ENCODE peak calls at places on chromosomes 6 and 20, in four cellular contexts. I is psoas muscle, A is neural progenitor cell, Y is body of pancreas. J is an unnamed sample. For H3K4me1, the result is how much of the 10 kb centered on the place peaks cover.

GRCh38 chr20:36633285-36633772 is 12.7 kb downstream of the SLA2 start:
- DNase-seq in I (no peak), A (no peak), Y (no peak), J (no peak)

GRCh38 chr20:21433329-21433890 is 36.1 kb upstream of the NKX2-4 start:
- DNase-seq in I (no peak), A (no peak), Y (no peak), J (no peak)

GRCh38 chr6:113732384-113732966 is 124.7 kb upstream of the MARCKS start:
- DNase-seq in I (peak), A (peak), Y (peak), J (no peak)

GRCh38 chr6:31888281-31889258 is 8.9 kb downstream of the EHMT2 start:
- DNase-seq in I (no peak), A (peak), Y (no peak), J (no peak)

GRCh38 chr6:26471970-26472369 is 14.2 kb downstream of the BTN2A1 start:
- DNase-seq in I (no peak), A (no peak), Y (no peak), J (no peak)

GRCh38 chr6:49327005-49327404 is 136.0 kb downstream of the MMUT start:
- DNase-seq in I (no peak), A (no peak), Y (no peak), J (no peak)

GRCh38 chr20:38057351-38057972 is 23.9 kb downstream of the RPRD1B start:
- DNase-seq in I (peak), A (peak), Y (peak), J (peak)

GRCh38 chr20:433300-433975 is 25.3 kb downstream of the RBCK1 start:
- DNase-seq in I (no peak), A (no peak), Y (no peak), J (no peak)

GRCh38 chr6:95176322-95176721 is 401.0 kb upstream of the MANEA start:
- DNase-seq in I (no peak), A (no peak), Y (no peak), J (no peak)

GRCh38 chr6:63493557-63493956 is 78.7 kb upstream of the LOC128125822 start:
- DNase-seq in I (no peak), A (no peak), Y (no peak), J (no peak)

GRCh38 chr20:10553326-10553984 is 118.3 kb downstream of the SLX4IP start:
- DNase-seq in I (peak), A (peak), Y (peak), J (peak)

GRCh38 chr6:155801046-155801445 is 345.4 kb upstream of the NOX3 start:
- DNase-seq in I (no peak), A (no peak), Y (no peak), J (no peak)

GRCh38 chr6:106517699-106518098 is 111.6 kb downstream of the RTN4IP1 start:
- DNase-seq in I (no peak), A (no peak), Y (no peak), J (no peak)

GRCh38 chr6:25027221-25027916 is 91.6 kb upstream of the RIPOR2 start:
- DNase-seq in I (no peak), A (no peak), Y (no peak), J (peak)

GRCh38 chr6:31497595-31498476 is at the start of gene MICB:
- DNase-seq in I (peak), A (peak), Y (peak), J (peak)

GRCh38 chr20:47354710-47355488 is 1.6 kb downstream of the ZMYND8 start:
- DNase-seq in I (no peak), A (no peak), Y (no peak), J (no peak)

GRCh38 chr6:34248198-34248726 is 544 bp downstream of the SMIM29 start:
- DNase-seq in I (peak), A (peak), Y (peak), J (peak)

GRCh38 chr6:151075527-151075926 is 164.2 kb upstream of the AKAP12 start:
- DNase-seq in I (no peak), A (no peak), Y (no peak), J (no peak)

GRCh38 chr20:53243152-53243551 is 271.0 kb downstream of the TSHZ2 start:
- DNase-seq in I (no peak), A (no peak), Y (no peak), J (no peak)

GRCh38 chr6:169976301-169977081 is 225.1 kb downstream of the ERMARD start:
- DNase-seq in I (no peak), A (no peak), Y (no peak), J (peak)

GRCh38 chr6:164013480-164014208 is 599.1 kb downstream of the QKI start:
- DNase-seq in I (no peak), A (no peak), Y (no peak), J (no peak)

GRCh38 chr6:146829792-146830565 is 231.2 kb downstream of the ADGB start:
- DNase-seq in I (no peak), A (no peak), Y (no peak), J (no peak)

GRCh38 chr6:91705646-91706045 is 1118.8 kb upstream of the MAP3K7 start:
- DNase-seq in I (no peak), A (no peak), Y (no peak), J (no peak)

GRCh38 chr6:35086282-35086632 is 54.9 kb downstream of the TCP11 start:
- DNase-seq in I (no peak), A (no peak), Y (no peak), J (no peak)

DNA sequence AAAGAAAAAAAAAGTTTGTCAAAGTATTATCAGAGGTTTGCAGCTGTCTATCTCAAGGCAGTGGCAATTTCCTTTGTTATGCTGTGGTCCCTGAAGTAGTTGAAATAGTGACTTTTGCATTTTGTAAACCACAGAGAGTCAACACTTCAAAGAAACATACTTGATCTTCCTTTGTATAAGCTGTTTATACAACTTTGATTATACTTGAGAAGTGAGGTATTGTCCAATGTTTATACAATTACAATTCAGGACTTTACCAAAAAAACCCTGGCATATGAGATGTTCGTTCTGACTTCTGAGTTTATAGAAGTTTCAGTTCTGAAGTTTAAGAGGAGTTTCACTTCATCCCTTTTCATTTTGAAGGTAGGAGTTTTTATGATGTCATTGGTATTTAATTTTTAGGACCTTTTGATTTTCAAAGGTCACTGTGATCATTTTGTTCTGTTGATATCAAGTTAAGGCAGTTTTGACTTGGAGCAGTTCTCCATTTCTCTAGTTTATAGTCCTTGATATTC is 4.0 kb downstream of the STK4 start:
- DNase-seq in I (no peak), A (no peak), Y (no peak), J (no peak)
- TF ChIP-seq CTCF in I (no peak), A (no peak), Y (no peak), J (no peak)

DNA sequence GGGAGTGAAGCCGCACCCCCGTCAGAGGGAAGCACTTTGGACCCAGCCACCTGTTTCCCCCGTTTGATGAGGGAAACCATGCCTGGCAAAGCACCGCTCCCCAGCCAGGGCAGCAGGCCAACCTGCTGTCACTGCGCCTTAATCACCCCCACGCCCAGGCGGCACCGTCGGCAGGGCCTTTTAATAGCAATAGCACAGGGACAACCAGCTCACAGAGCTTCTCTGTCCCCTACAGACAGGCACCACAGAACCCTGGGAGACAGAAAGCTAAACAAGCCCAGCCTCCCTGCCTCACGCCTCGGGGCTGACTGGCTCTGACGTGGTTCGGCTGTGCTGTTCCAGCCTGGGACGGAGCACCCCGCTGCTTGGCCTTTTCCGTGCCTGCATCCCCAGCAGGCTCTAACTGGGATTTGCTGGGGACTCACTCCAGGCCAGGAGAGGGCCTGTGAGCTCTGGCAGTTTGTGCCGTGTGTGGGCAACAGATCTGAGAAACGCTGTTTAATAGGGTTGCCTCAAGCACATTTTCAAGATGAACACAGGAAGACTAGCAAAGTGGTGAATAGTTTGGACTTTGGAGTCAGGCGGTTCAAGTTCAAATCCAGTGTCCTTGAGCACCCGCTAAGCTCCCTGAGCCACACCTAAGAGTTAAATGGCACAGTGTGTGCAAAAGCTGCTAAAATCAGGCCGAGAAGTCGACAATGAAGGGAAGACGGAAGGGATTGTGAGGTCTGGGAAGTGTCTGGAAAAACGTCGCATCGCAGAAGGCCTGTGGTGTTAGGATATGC is 223.8 kb downstream of the NRN1 start:
- DNase-seq in I (peak), A (no peak), Y (peak), J (no peak)
- H3K4me3 ChIP-seq in I (peak), A (no peak), Y (no peak), J (no peak)

DNA sequence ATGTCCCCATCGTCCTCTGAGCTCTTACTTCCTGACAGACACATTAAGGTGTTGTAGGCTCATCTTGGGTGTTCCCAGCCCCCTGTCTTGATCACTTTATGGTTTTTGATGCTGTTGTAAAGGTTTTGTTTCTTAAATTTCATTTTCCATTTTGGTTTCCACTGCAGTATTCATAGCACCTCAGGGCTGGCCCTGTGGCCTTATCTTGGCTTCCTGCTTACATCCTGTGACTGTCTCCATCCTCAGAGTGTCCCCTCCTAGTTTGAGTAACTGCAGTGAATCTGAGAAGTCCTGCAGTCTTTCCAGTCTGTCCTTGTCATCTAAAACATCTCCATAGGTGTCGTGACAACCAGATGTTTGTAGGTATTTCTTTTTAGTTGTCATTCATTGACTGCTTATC is 50.9 kb downstream of the JARID2 start:
- DNase-seq in I (no peak), A (no peak), Y (no peak), J (no peak)
- H3K4me1 ChIP-seq in I (under half), A (under half), Y (under half), J (under half)

GRCh38 chr6:167140589-167141474 is 16.9 kb downstream of the GPR31 start:
- DNase-seq in I (no peak), A (peak), Y (no peak), J (no peak)
- TF ChIP-seq CTCF in I (no peak), A (no peak), Y (no peak), J (no peak)

DNA sequence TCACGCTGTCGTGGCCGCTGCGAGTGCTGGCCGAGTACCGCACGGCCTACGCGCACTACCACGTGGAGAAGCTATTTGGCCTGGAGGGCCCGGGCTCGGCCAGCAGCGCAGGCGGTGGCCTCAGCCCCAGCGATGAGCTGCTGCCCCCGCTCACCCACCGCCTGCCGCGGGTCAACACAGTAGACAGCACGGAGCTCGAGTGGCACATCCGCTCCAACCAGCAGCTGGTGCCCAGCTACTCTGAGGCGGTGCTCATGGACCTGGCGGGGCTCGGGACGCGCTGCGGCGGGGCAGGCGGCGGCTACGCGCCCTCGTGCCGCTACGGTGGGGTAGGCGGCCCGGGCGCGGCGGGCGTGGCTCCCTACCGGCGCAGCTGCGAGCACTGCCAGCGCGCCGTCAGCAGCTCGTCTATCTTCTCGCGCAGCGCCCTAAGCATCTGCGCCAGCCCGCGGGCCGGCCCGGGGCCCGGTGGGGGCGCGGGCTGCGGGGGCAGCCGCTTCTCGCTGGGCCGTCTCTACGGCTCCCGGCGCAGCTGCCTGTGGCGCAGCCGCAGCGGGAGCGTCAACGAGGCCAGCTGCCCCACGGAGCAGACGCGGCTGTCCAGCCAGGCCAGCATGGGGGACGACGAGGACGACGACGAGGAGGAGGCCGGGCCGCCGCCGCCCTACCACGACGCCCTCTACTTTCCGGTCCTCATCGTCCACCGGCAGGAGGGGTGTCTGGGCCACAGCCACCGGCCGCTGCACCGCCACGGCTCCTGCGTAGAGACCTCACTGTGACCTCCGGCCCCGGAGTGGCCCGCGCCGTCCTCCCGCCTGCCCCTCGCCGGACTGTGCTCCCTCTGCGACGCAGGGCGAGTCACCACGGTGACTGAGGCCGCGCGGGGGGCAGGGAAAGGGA is 5.7 kb downstream of the TMEM151B start:
- DNase-seq in I (no peak), A (peak), Y (no peak), J (no peak)
- H3K4me3 ChIP-seq in I (peak), A (no peak), Y (no peak), J (peak)

GRCh38 chr6:161033667-161034066 is 42.1 kb downstream of the MAP3K4 start:
- DNase-seq in I (no peak), A (no peak), Y (no peak), J (no peak)
- H3K4me1 ChIP-seq in I (under half), A (under half), Y (under half), J (under half)

DNA sequence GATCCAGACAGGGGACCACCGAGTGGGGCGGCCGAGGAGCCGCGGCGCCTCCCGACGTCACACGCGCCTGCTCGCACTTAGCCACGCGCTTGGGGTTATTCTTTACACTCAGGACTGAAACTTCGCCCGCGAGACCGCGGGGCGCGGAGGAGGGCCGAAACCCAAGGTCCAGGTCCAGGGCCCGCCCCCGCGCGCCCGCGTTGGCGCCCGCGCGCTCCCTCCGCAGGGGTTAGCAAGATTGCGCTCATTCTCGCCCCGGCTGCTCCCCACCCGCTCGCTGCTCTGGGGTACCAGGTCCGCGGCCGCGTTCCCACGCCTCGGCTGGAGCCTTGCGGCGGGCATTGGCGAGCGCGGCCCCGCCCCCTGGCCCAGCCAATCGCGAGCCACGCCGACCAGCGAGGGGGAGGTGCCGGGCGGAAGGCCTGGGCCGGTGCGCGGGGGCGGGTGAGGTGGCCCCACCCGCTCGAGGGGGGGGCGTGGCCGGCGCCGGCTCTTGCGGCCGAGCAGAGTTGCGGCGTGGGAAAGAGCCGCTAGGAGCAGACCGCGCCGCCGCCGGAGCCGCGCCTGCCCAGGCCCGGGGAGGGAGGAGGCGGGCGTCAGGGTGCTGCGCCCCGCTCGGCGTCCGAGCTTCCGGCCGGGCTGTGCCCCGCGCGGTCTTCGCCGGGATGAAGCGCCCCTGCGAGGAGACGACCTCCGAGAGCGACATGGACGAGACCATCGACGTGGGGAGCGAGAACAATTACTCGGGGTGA is at the start of gene HEY2:
- DNase-seq in I (peak), A (peak), Y (peak), J (peak)
- TF ChIP-seq CTCF in I (no peak), A (no peak), Y (no peak), J (no peak)